ENCODE peak calls at places on chromosome 22, in seven cellular contexts. C is cardiac muscle cell; B is prostate gland; D is ovary; Y is CD4-positive, alpha-beta T cell; O is H9; M is foreskin keratinocyte. R is an unnamed sample.

GRCh38 chr22:17057959-17058814 is 26.6 kb upstream of the IL17RA start:
- DNase-seq in B (peak), Y (peak), O (peak), C (peak), M (peak), D (peak), R (peak)

GRCh38 chr22:27780161-27780575 is 21.4 kb downstream of the MN1 start:
- DNase-seq in B (no peak), Y (no peak), C (peak), M (no peak), D (no peak), O (peak), R (no peak)

GRCh38 chr22:46058591-46059519 is 81.9 kb upstream of the WNT7B start:
- DNase-seq in D (peak), B (no peak), Y (no peak), O (peak), C (no peak), M (no peak), R (no peak)

GRCh38 chr22:49324527-49325491 is 502.9 kb downstream of the BRD1 start:
- DNase-seq in B (no peak), M (no peak), Y (no peak), O (no peak), C (no peak), D (no peak), R (no peak)

GRCh38 chr22:44205713-44206645 is 25.3 kb downstream of the PARVG start:
- DNase-seq in B (no peak), C (no peak), D (no peak), M (no peak), O (no peak), Y (no peak), R (no peak)

GRCh38 chr22:39650996-39651782 is 80.6 kb downstream of the CACNA1I start:
- DNase-seq in Y (no peak), D (no peak), C (no peak), M (no peak), O (no peak), B (no peak), R (no peak)

GRCh38 chr22:46044718-46045458 is 67.9 kb upstream of the WNT7B start:
- DNase-seq in D (no peak), M (no peak), C (peak), Y (peak), B (no peak), O (no peak), R (no peak)

GRCh38 chr22:48781391-48781790 is 1046.3 kb downstream of the BRD1 start:
- DNase-seq in B (no peak), C (no peak), Y (no peak), D (no peak), M (no peak), O (no peak), R (no peak)

GRCh38 chr22:36149464-36149863 is 11.1 kb downstream of the APOL3 start:
- DNase-seq in D (no peak), O (peak), Y (no peak), M (no peak), C (no peak), B (no peak), R (no peak)

GRCh38 chr22:17250380-17251129 is 31.3 kb upstream of the ADA2 start:
- DNase-seq in O (no peak), M (no peak), C (peak), Y (no peak), B (no peak), D (no peak), R (no peak)

GRCh38 chr22:47076758-47077157 is 314.3 kb downstream of the TBC1D22A start:
- DNase-seq in Y (no peak), D (no peak), O (no peak), B (no peak), C (no peak), M (no peak), R (no peak)

GRCh38 chr22:23762866-23763578 is at the start of gene C22orf15:
- DNase-seq in M (no peak), Y (peak), O (peak), B (no peak), D (no peak), C (no peak), R (no peak)

GRCh38 chr22:22410677-22411076 is 97.9 kb downstream of the ZNF280B start:
- DNase-seq in O (no peak), B (no peak), C (no peak), Y (no peak), M (no peak), D (no peak), R (no peak)

GRCh38 chr22:19258371-19258770 is 33.1 kb downstream of the CLTCL1 start:
- DNase-seq in Y (no peak), C (no peak), O (no peak), D (no peak), M (no peak), B (no peak), R (no peak)

GRCh38 chr22:18062421-18062820 is 15.4 kb upstream of the PEX26 start:
- DNase-seq in C (no peak), O (no peak), Y (no peak), M (no peak), D (no peak), B (no peak), R (no peak)

GRCh38 chr22:39396797-39397195 is 2.8 kb upstream of the TAB1 start:
- DNase-seq in Y (no peak), C (no peak), O (no peak), M (no peak), B (no peak), D (no peak), R (no peak)

GRCh38 chr22:19118601-19118880 is 3.7 kb downstream of the DGCR2 start:
- DNase-seq in C (no peak), M (no peak), D (no peak), Y (no peak), B (no peak), O (no peak), R (no peak)

GRCh38 chr22:23969071-23969470 is 2.4 kb downstream of the DDTL start:
- DNase-seq in D (no peak), Y (no peak), M (no peak), C (no peak), B (no peak), O (no peak), R (no peak)

GRCh38 chr22:44700456-44700855 is 1.5 kb upstream of the PRR5 start:
- DNase-seq in O (no peak), Y (no peak), M (no peak), D (no peak), C (no peak), B (no peak), R (no peak)

GRCh38 chr22:43925433-43926348 is 2.1 kb downstream of the PNPLA3 start:
- DNase-seq in M (peak), C (no peak), Y (no peak), D (no peak), O (peak), B (peak), R (peak)

GRCh38 chr22:22111267-22111751 is 128.7 kb upstream of the TOP3B start:
- DNase-seq in C (no peak), Y (no peak), B (no peak), O (no peak), M (peak), D (no peak), R (peak)

GRCh38 chr22:46665151-46665695 is 45.0 kb downstream of the GRAMD4 start:
- DNase-seq in C (no peak), M (no peak), B (no peak), D (no peak), Y (no peak), O (no peak), R (no peak)

GRCh38 chr22:35620624-35621245 is 3.6 kb upstream of the MB start:
- DNase-seq in B (no peak), C (peak), D (no peak), Y (no peak), M (no peak), O (no peak), R (no peak)

DNA sequence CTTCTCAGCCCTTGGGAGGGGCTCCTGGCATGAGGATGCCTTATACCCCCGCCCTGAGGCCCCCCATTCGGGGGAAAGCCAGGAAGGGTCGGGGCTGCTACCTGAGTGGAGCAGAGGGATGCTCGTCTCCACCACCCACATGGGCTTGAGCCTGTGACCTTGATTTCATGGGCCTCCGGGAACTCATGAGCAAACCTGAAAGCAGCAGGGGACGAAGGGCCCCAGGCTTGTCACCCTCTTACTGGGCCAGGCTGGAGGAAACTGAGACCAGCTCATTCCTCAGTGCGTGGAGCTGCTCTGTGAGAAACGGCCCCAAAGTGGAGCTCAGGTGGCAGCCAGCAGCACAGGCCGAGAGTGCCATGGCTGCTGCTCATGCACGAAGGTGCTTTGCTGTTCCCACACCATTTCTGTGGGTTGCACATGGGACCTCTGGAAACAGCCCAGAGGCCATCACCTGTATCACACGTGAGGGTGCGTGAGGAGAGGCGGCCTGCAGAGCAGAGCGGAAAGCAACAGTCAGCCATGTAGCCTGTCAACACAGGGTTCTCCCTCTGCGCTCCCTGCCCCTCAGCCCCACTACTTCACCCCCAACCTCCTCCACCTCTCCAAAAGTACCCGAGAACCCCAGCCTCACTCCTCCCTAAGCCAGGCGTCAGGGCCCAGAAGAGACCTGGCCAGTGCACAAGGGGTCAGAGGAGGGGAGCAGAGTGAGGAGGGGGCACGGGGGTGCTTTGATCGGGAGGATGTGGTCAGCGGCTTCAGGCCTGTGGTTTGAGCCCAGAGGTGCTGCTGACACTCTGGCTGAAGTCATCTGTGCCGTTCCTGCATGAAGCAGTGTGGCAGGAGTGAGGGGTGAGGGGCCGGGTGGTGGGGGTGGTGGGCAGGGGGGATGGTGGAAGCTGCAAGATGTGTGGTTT is 14.2 kb upstream of the IL2RB start:
- DNase-seq in D (no peak), Y (no peak), B (no peak), C (no peak), M (no peak), O (no peak), R (no peak)
- H3K27ac ChIP-seq in D (no peak), Y (peak), B (no peak), C (no peak), M (no peak), O (no peak), R (no peak)

GRCh38 chr22:29633514-29634312 is 30.3 kb downstream of the NF2 start:
- DNase-seq in O (no peak), Y (no peak), D (no peak), C (no peak), B (no peak), M (no peak), R (no peak)

GRCh38 chr22:29630987-29631386 is 27.6 kb downstream of the NF2 start:
- DNase-seq in M (no peak), C (no peak), D (no peak), B (no peak), O (no peak), Y (no peak), R (no peak)

GRCh38 chr22:29631725-29632124 is 28.3 kb downstream of the NF2 start:
- DNase-seq in C (no peak), D (no peak), M (no peak), B (no peak), O (no peak), Y (no peak), R (no peak)

GRCh38 chr22:29630180-29630498 is 26.7 kb downstream of the NF2 start:
- DNase-seq in D (no peak), C (no peak), M (no peak), O (no peak), B (no peak), Y (no peak), R (no peak)

GRCh38 chr22:29632672-29633071 is 29.2 kb downstream of the NF2 start:
- DNase-seq in C (no peak), B (no peak), M (no peak), O (no peak), Y (no peak), D (no peak), R (no peak)
- H3K27ac ChIP-seq in C (no peak), B (no peak), M (no peak), O (no peak), Y (no peak), D (no peak), R (no peak)

DNA sequence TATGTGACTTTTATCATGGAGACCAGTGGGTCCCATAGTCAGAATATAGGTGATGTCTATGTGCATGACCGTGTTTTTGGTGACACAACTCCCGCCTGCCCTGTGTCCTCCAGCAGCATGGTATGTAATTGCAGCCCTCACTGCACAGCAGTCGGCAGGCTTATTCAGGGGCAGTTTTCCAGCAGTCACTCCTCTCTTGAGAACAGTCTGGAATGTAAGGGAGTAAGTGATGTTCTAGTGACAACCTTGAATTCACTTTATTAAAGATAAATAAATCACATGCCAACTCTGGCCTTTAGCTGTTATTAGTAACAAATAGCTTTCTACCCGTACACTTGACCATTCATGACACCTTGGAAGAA is 27.9 kb downstream of the ZNRF3 start:
- DNase-seq in M (no peak), D (no peak), B (no peak), O (no peak), C (no peak), Y (no peak), R (no peak)
- H3K27ac ChIP-seq in M (no peak), D (peak), B (peak), O (no peak), C (peak), Y (no peak), R (no peak)

DNA sequence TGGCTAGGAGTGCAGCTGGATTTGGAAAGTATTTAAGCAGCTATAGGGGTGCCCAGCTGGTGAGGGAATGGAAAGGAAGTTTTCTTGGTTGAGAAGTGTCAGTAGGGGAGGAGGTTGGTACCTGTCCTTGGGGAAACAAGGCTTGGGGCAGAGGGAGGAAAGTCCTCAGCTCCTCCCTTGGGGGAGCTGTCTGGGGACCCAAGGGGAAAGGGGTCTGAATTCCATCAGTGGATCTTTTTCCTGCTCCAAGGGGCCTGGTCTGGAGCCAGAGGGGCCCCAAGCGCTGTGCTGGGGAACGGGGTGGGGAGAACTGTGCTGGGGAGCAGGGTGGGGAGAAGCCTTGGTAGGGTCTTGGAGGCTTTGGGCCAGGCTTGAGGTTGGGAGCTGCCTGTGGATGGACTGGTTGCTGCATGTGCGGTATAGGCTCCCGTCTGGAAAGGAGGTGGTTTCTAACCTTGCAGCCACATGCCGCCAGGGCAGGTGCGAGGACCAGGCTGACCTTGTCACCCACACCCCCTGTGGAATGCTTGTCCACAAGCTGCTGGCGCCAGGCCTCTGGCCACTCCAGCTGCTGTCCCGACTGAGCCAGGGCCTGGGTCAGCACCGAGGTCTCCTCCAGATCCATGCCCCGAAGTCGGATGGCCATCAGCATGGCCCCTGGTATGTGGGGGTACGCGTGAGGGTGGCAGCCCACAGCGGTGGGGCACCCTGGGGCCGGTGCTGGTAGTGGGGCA is 963 bp downstream of the TYMP start:
- DNase-seq in Y (no peak), B (no peak), C (no peak), D (no peak), M (no peak), O (no peak), R (no peak)
- H3K27ac ChIP-seq in Y (peak), B (peak), C (no peak), D (no peak), M (no peak), O (no peak), R (peak)

GRCh38 chr22:20272174-20272573 is 4.1 kb upstream of the RTN4R start:
- DNase-seq in O (no peak), D (no peak), C (no peak), Y (no peak), M (no peak), B (no peak), R (no peak)

GRCh38 chr22:20268350-20269012 is 363 bp upstream of the RTN4R start:
- DNase-seq in B (peak), D (peak), M (no peak), Y (peak), O (peak), C (peak), R (peak)

GRCh38 chr22:20272700-20273099 is 4.6 kb upstream of the RTN4R start:
- DNase-seq in C (no peak), Y (no peak), O (no peak), D (no peak), M (no peak), B (no peak), R (no peak)

GRCh38 chr22:20273720-20274119 is 5.6 kb upstream of the RTN4R start:
- DNase-seq in O (no peak), D (no peak), B (no peak), C (peak), M (no peak), Y (no peak), R (no peak)

GRCh38 chr22:20271114-20271994 is 3.2 kb upstream of the RTN4R start:
- DNase-seq in B (no peak), M (no peak), Y (no peak), D (no peak), O (no peak), C (no peak), R (no peak)
- H3K27ac ChIP-seq in B (no peak), M (no peak), Y (no peak), D (no peak), O (no peak), C (no peak), R (no peak)

GRCh38 chr22:32512267-32512982 is 37.8 kb downstream of the FBXO7 start:
- DNase-seq in O (no peak), B (no peak), M (no peak), D (no peak), Y (no peak), C (no peak), R (no peak)

GRCh38 chr22:32517921-32518320 is 43.3 kb downstream of the FBXO7 start:
- DNase-seq in M (no peak), B (no peak), O (no peak), Y (no peak), D (no peak), C (no peak), R (no peak)

GRCh38 chr22:32518351-32518750 is 43.7 kb downstream of the FBXO7 start:
- DNase-seq in C (no peak), Y (no peak), B (no peak), D (no peak), M (no peak), O (no peak), R (no peak)

GRCh38 chr22:32517488-32517887 is 42.9 kb downstream of the FBXO7 start:
- DNase-seq in C (no peak), D (no peak), B (no peak), M (no peak), O (no peak), Y (no peak), R (no peak)

GRCh38 chr22:32515074-32515473 is 40.5 kb downstream of the FBXO7 start:
- DNase-seq in D (no peak), Y (no peak), M (no peak), O (no peak), C (no peak), B (no peak), R (no peak)
- H3K27ac ChIP-seq in D (no peak), Y (no peak), M (no peak), O (no peak), C (no peak), B (no peak), R (no peak)

GRCh38 chr22:25637672-25638071 is 73.2 kb downstream of the GRK3 start:
- DNase-seq in M (no peak), B (no peak), O (no peak), D (no peak), Y (no peak), C (no peak), R (no peak)
- H3K27ac ChIP-seq in M (no peak), B (no peak), O (no peak), D (no peak), Y (no peak), C (no peak), R (no peak)

GRCh38 chr22:42179616-42180015 is 49.0 kb upstream of the CYP2D6 start:
- DNase-seq in B (no peak), Y (no peak), D (no peak), C (no peak), O (no peak), M (no peak), R (no peak)
- H3K27ac ChIP-seq in B (no peak), Y (no peak), D (no peak), C (no peak), O (no peak), M (no peak), R (peak)

DNA sequence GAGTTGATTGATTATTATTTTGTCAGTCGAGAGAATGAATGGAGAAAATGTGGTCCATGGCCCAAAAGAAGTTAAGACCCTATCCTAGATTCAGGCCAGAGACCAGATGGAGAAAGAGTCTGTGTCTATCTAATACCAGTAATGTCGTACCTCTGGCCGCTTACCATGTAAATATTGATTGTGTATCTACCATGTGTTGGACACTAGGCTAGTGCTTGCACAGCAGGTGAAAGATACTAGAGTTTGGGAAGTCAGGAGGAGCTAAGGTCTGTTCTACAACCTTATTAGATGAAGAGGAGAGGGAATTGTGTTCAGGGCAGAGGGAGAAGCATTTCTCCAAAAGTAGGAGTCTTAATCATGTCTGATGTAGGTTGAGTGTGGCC is 31.8 kb downstream of the PIK3IP1 start:
- DNase-seq in C (no peak), B (no peak), M (no peak), Y (no peak), D (no peak), O (no peak), R (no peak)
- H3K27ac ChIP-seq in C (no peak), B (no peak), M (no peak), Y (no peak), D (no peak), O (no peak), R (no peak)

R was measured in RWPE1.